ENCODE peak calls at places on chromosomes 12 and 14, in six cellular contexts. N, K, D, R, W and X are unnamed samples.
A peak's percentile ranks its signal among the peaks of the same experiment; 100 is the strongest.

GRCh38 chr12:130161261-130162231 is 718 bp upstream of the FZD10 start:
- DNase-seq in N (no peak), K (peak; percentile 58), W (no peak), R (no peak), D (peak; percentile 59), X (no peak)

GRCh38 chr14:52348796-52349195 is 34.7 kb downstream of the PTGER2 start:
- DNase-seq in N (no peak), W (no peak), K (no peak), D (no peak), R (no peak), X (no peak)

GRCh38 chr12:14678547-14678946 is 17.9 kb downstream of the GUCY2C start:
- DNase-seq in W (no peak), K (no peak), D (no peak), R (no peak), N (no peak), X (no peak)

GRCh38 chr12:123270380-123271181 is 1.1 kb downstream of the CDK2AP1 start:
- DNase-seq in D (no peak), K (peak; percentile 57), R (no peak), N (no peak), W (peak; percentile 23), X (peak; percentile 37)

GRCh38 chr12:52199294-52199920 is 7.6 kb upstream of the KRT80 start:
- DNase-seq in R (no peak), K (peak; percentile 55), W (no peak), N (no peak), D (no peak), X (no peak)

GRCh38 chr12:131737485-131737827 is 26.6 kb downstream of the SFSWAP start:
- DNase-seq in D (no peak), W (no peak), K (no peak), N (no peak), R (no peak), X (no peak)

GRCh38 chr12:29148065-29148957 is 767 bp upstream of the FAR2 start:
- DNase-seq in D (no peak), N (no peak), W (no peak), K (peak; percentile 80), R (no peak), X (no peak)

GRCh38 chr12:98373982-98374381 is 141.4 kb upstream of the TMPO start:
- DNase-seq in K (no peak), W (no peak), R (no peak), D (no peak), N (no peak), X (peak; percentile 55)

GRCh38 chr12:92437452-92437851 is 265.3 kb upstream of the PLEKHG7 start:
- DNase-seq in K (no peak), N (no peak), D (no peak), R (no peak), W (no peak), X (no peak)

GRCh38 chr14:49755378-49755777 is 12.6 kb upstream of the KLHDC2 start:
- DNase-seq in N (no peak), W (no peak), K (no peak), R (no peak), D (no peak), X (no peak)

GRCh38 chr14:88791629-88792571 is 853 bp downstream of the EML5 start:
- DNase-seq in D (no peak), R (no peak), K (peak; percentile 43), W (no peak), N (no peak), X (no peak)

GRCh38 chr12:98372340-98373018 is 142.9 kb upstream of the TMPO start:
- DNase-seq in R (no peak), D (no peak), N (no peak), W (no peak), K (no peak), X (no peak)

GRCh38 chr12:105393586-105393985 is 63.1 kb downstream of the C12orf75 start:
- DNase-seq in D (no peak), K (no peak), W (no peak), N (no peak), R (no peak), X (no peak)

GRCh38 chr14:68012861-68013260 is 193.3 kb downstream of the RAD51B start:
- DNase-seq in N (no peak), K (no peak), W (no peak), D (no peak), R (no peak), X (no peak)

GRCh38 chr12:31914927-31915326 is 44.3 kb upstream of the RESF1 start:
- DNase-seq in R (no peak), K (no peak), W (no peak), N (no peak), D (no peak), X (no peak)

GRCh38 chr12:76586764-76587395 is 27.3 kb upstream of the OSBPL8 start:
- DNase-seq in N (no peak), D (no peak), W (peak; percentile 28), K (peak; percentile 16), R (peak; percentile 27), X (peak; percentile 66)

GRCh38 chr12:109517619-109518018 is 40.2 kb downstream of the UBE3B start:
- DNase-seq in N (no peak), K (no peak), D (no peak), R (no peak), W (no peak), X (no peak)

GRCh38 chr12:53057816-53058500 is 8.1 kb downstream of the TNS2 start:
- DNase-seq in W (no peak), N (no peak), R (no peak), D (no peak), K (no peak), X (no peak)

GRCh38 chr12:54439521-54440255 is 20.6 kb upstream of the ITGA5 start:
- DNase-seq in N (no peak), D (no peak), W (peak; percentile 18), R (peak; percentile 38), K (peak; percentile 65), X (peak; percentile 82)

GRCh38 chr14:92316937-92317336 is 6.0 kb upstream of the SLC24A4 start:
- DNase-seq in D (no peak), W (no peak), R (peak; percentile 61), K (no peak), N (no peak), X (no peak)

GRCh38 chr14:92314182-92314581 is 8.8 kb upstream of the SLC24A4 start:
- DNase-seq in W (no peak), D (no peak), K (no peak), N (no peak), R (no peak), X (no peak)

GRCh38 chr14:92315050-92315785 is 7.7 kb upstream of the SLC24A4 start:
- DNase-seq in N (no peak), K (no peak), D (no peak), W (no peak), R (no peak), X (no peak)

GRCh38 chr14:92317511-92317910 is 5.5 kb upstream of the SLC24A4 start:
- DNase-seq in D (no peak), N (no peak), K (no peak), R (no peak), W (no peak), X (no peak)

DNA sequence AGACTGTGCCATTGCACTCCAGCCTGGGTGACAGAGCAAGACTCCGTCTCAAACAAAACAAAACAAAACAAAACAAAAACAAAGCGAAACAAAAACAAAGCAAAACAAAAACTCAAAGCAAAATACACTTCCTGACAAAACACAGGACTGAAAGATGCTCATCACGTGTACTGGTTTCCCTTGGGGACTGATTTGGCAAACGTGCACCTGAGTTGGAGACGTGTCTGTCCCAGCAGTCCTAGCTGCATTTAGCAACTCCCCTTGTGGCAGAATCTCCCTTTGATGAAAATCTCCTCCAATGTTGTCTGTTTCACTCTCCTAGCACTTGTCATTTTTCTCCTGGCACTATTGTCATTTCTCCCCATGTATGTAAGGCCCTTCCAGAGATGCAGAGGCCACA is 6.8 kb upstream of the SLC24A4 start:
- DNase-seq in R (no peak), W (no peak), K (no peak), D (no peak), N (peak; percentile 8), X (no peak)
- TF ChIP-seq JUND in R (no peak), W (no peak), K (no peak), D (no peak), N (no peak), X (no peak)

DNA sequence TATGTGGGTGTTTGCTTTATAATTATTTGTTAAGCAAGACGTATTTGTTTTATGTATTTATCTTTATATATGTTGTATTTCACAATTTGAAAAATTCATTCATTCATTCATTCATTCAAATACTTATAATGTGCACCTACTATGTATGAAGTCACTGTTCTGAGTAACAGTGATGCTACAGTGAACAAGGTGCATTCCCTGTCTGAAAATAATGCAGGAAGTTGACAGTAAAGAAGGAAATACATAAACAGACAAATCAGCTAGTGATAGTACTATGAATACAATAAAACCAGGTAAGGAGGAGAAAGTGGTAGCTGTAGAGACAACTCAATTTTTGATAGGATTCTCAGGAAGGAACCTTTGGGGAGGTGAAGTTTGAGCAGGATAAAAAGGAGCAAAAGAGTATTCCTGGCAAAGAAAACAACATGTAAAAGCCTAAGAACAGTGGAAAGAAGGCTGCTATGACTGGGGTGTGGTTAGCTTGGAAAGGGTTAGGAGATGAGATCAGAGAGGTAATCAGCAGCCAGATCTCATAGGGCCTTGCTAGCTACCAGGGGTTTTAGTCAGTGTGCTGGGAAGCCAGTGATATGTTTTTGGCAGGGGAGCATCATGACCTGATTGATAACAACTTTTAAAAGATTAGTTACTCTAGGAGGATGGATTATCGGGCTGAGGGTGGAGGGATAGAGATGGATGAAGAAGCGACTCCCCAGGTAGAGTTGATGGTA is 17.4 kb downstream of the BICDL1 start:
- DNase-seq in D (no peak), R (no peak), N (no peak), K (no peak), W (no peak), X (no peak)
- TF ChIP-seq JUND in D (no peak), R (no peak), N (no peak), K (no peak), W (no peak), X (no peak)

GRCh38 chr14:38290601-38291190 is 34.8 kb upstream of the CLEC14A start:
- DNase-seq in R (no peak), D (no peak), K (no peak), W (peak; percentile 56), N (no peak), X (no peak)
- TF ChIP-seq JUND in R (no peak), D (no peak), K (peak; percentile 5), W (no peak), N (no peak), X (no peak)

DNA sequence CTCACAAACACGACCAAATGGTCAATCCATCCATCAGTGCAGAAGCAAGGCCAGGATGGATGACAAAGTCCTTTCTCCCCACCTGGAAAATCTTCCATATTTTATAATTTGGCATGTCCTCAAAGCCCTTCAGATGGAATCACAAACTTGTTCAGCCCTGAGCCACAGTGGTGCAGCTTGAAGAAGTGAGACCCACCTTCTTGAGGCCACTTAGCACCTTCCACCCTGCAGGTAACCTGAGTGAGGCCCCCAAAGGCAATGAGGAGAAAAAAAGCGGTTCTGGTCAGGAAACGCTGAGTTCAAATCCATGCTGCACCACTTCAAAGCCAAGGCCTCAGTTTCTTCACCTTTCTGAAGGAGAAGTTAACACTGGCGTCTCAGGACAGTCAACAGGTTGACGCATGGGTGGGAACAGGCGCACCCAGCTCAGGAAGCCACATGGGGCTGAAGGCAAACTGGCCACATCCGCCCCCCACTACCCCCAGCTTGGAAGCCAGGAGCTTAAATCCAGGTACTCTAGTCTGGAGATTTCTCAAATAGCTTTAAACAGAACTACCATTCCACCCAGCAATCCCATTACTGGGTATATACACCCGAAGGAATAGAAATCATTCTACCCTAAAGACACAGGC is 320.4 kb downstream of the BCL11B start:
- DNase-seq in K (no peak), W (no peak), D (no peak), N (no peak), R (no peak), X (no peak)
- TF ChIP-seq JUND in K (no peak), W (no peak), D (no peak), N (no peak), R (no peak), X (no peak)